ENCODE peak calls at places on chromosomes 16 and 17, in six cellular contexts. F, Z, H, K, M and L are unnamed samples.

GRCh38 chr16:3578121-3578520 is 918 bp upstream of the NLRC3 start:
- DNase-seq in F (no peak), K (no peak), M (no peak), Z (no peak), H (no peak), L (no peak)

GRCh38 chr17:13306310-13306962 is 288.6 kb upstream of the ELAC2 start:
- DNase-seq in F (peak; percentile 77), K (no peak), Z (peak; percentile 40), H (peak; percentile 18), M (no peak), L (peak; percentile 73)

GRCh38 chr16:83626204-83626603 is 181.6 kb upstream of the HSBP1 start:
- DNase-seq in M (no peak), Z (no peak), H (no peak), K (no peak), F (no peak), L (no peak)

GRCh38 chr17:45411348-45412105 is 21.1 kb downstream of the ARHGAP27 start:
- DNase-seq in F (no peak), M (no peak), H (no peak), K (no peak), Z (peak; percentile 87), L (no peak)

GRCh38 chr16:75323928-75324327 is 72.5 kb upstream of the BCAR1 start:
- DNase-seq in H (no peak), Z (no peak), K (no peak), F (no peak), M (no peak), L (peak; percentile 24)

GRCh38 chr17:44221072-44221861 is 1.8 kb upstream of the UBTF start:
- DNase-seq in H (peak; percentile 77), Z (peak; percentile 67), F (peak; percentile 78), K (peak; percentile 64), M (peak; percentile 67), L (peak; percentile 86)

GRCh38 chr17:50270430-50271172 is 3.7 kb upstream of the TMEM92 start:
- DNase-seq in F (no peak), K (no peak), H (peak; percentile 3), Z (no peak), M (no peak), L (peak; percentile 92)

GRCh38 chr16:71255721-71256120 is 25.2 kb upstream of the HYDIN start:
- DNase-seq in Z (no peak), F (no peak), M (no peak), H (no peak), K (no peak), L (no peak)

GRCh38 chr17:64786337-64786736 is 124.2 kb upstream of the SMURF2 start:
- DNase-seq in F (peak; percentile 84), K (no peak), H (no peak), Z (peak; percentile 37), M (no peak), L (no peak)

GRCh38 chr16:31476305-31477219 is 4.6 kb downstream of the TGFB1I1 start:
- DNase-seq in Z (peak; percentile 74), K (peak; percentile 90), M (no peak), H (peak; percentile 86), F (peak; percentile 50), L (no peak)

GRCh38 chr17:48131216-48131824 is 23.8 kb downstream of the SNX11 start:
- DNase-seq in K (peak; percentile 41), H (peak; percentile 77), Z (peak; percentile 87), F (peak; percentile 67), M (peak; percentile 72), L (peak; percentile 70)

GRCh38 chr16:51544850-51545467 is 393.9 kb upstream of the SALL1 start:
- DNase-seq in H (no peak), F (no peak), K (no peak), M (no peak), Z (no peak), L (no peak)

GRCh38 chr17:44314031-44314430 is 5.6 kb downstream of the RUNDC3A start:
- DNase-seq in H (no peak), Z (no peak), F (no peak), M (no peak), K (no peak), L (no peak)

GRCh38 chr16:24852281-24852721 is 6.5 kb downstream of the SLC5A11 start:
- DNase-seq in M (no peak), Z (no peak), H (no peak), F (no peak), K (no peak), L (no peak)

GRCh38 chr17:65745241-65745640 is 183.8 kb upstream of the AXIN2 start:
- DNase-seq in K (no peak), Z (no peak), F (no peak), M (no peak), H (no peak), L (no peak)

GRCh38 chr16:67598527-67598926 is 36.2 kb downstream of the CTCF start:
- DNase-seq in Z (no peak), M (no peak), F (no peak), K (no peak), H (no peak), L (no peak)

GRCh38 chr16:23255000-23255399 is 47.1 kb upstream of the SCNN1B start:
- DNase-seq in M (no peak), K (no peak), Z (no peak), H (no peak), F (no peak), L (no peak)

GRCh38 chr17:824372-824771 is 42.2 kb downstream of the MRM3 start:
- DNase-seq in K (no peak), H (no peak), Z (no peak), M (no peak), F (no peak), L (no peak)